ENCODE peak calls at places on chromosomes 7 and 10, in nine cellular contexts. One of them, this sample, is unnamed.

GRCh38 chr7:16268821-16269768 is 152.2 kb downstream of the CRPPA start:
- DNase-seq in stimulated activated CD4-positive, alpha-beta T cell treated with anti-CD3 and anti-CD28 coated beads, Interleukin-15, amount 100 ng/mL, for 24 hours: no peak
- DNase-seq in NB4: no peak
- DNase-seq in EH: peak
- DNase-seq in dermis blood vessel endothelial cell: no peak
- DNase-seq in Calu3: no peak
- DNase-seq in heart left ventricle: no peak
- DNase-seq in RPMI8226: no peak
- DNase-seq in stomach: no peak
- DNase-seq in this sample: no peak

GRCh38 chr7:132575987-132576722 is at the start of gene PLXNA4:
- DNase-seq in stimulated activated CD4-positive, alpha-beta T cell treated with anti-CD3 and anti-CD28 coated beads, Interleukin-15, amount 100 ng/mL, for 24 hours: peak
- DNase-seq in NB4: no peak
- DNase-seq in EH: no peak
- DNase-seq in dermis blood vessel endothelial cell: peak
- DNase-seq in Calu3: no peak
- DNase-seq in heart left ventricle: no peak
- DNase-seq in RPMI8226: peak
- DNase-seq in stomach: no peak
- DNase-seq in this sample: peak

GRCh38 chr10:124916098-124916584 is 25.8 kb upstream of the ZRANB1 start:
- DNase-seq in stimulated activated CD4-positive, alpha-beta T cell treated with anti-CD3 and anti-CD28 coated beads, Interleukin-15, amount 100 ng/mL, for 24 hours: peak
- DNase-seq in NB4: peak
- DNase-seq in EH: peak
- DNase-seq in dermis blood vessel endothelial cell: peak
- DNase-seq in Calu3: no peak
- DNase-seq in heart left ventricle: no peak
- DNase-seq in RPMI8226: no peak
- DNase-seq in stomach: no peak
- DNase-seq in this sample: peak

GRCh38 chr7:124712017-124712416 is 53.6 kb downstream of the GPR37 start:
- DNase-seq in stimulated activated CD4-positive, alpha-beta T cell treated with anti-CD3 and anti-CD28 coated beads, Interleukin-15, amount 100 ng/mL, for 24 hours: no peak
- DNase-seq in NB4: no peak
- DNase-seq in EH: no peak
- DNase-seq in dermis blood vessel endothelial cell: no peak
- DNase-seq in Calu3: no peak
- DNase-seq in heart left ventricle: no peak
- DNase-seq in RPMI8226: no peak
- DNase-seq in stomach: no peak
- DNase-seq in this sample: peak

GRCh38 chr7:143382791-143383641 is 1.9 kb downstream of the ZYX start:
- DNase-seq in stimulated activated CD4-positive, alpha-beta T cell treated with anti-CD3 and anti-CD28 coated beads, Interleukin-15, amount 100 ng/mL, for 24 hours: no peak
- DNase-seq in NB4: no peak
- DNase-seq in EH: no peak
- DNase-seq in dermis blood vessel endothelial cell: peak
- DNase-seq in Calu3: no peak
- DNase-seq in heart left ventricle: no peak
- DNase-seq in RPMI8226: no peak
- DNase-seq in stomach: no peak
- DNase-seq in this sample: no peak

GRCh38 chr7:123727071-123727837 is 21.5 kb downstream of the WASL start:
- DNase-seq in stimulated activated CD4-positive, alpha-beta T cell treated with anti-CD3 and anti-CD28 coated beads, Interleukin-15, amount 100 ng/mL, for 24 hours: no peak
- DNase-seq in NB4: peak
- DNase-seq in EH: peak
- DNase-seq in dermis blood vessel endothelial cell: peak
- DNase-seq in Calu3: no peak
- DNase-seq in heart left ventricle: no peak
- DNase-seq in RPMI8226: no peak
- DNase-seq in stomach: no peak
- DNase-seq in this sample: no peak

GRCh38 chr7:115060095-115060830 is 138.4 kb downstream of the MDFIC start:
- DNase-seq in stimulated activated CD4-positive, alpha-beta T cell treated with anti-CD3 and anti-CD28 coated beads, Interleukin-15, amount 100 ng/mL, for 24 hours: no peak
- DNase-seq in NB4: peak
- DNase-seq in EH: no peak
- DNase-seq in dermis blood vessel endothelial cell: no peak
- DNase-seq in Calu3: no peak
- DNase-seq in heart left ventricle: no peak
- DNase-seq in RPMI8226: no peak
- DNase-seq in stomach: no peak
- DNase-seq in this sample: no peak

GRCh38 chr10:22058195-22058594 is 54.7 kb upstream of the DNAJC1 start:
- DNase-seq in stimulated activated CD4-positive, alpha-beta T cell treated with anti-CD3 and anti-CD28 coated beads, Interleukin-15, amount 100 ng/mL, for 24 hours: no peak
- DNase-seq in NB4: no peak
- DNase-seq in EH: no peak
- DNase-seq in dermis blood vessel endothelial cell: no peak
- DNase-seq in Calu3: no peak
- DNase-seq in heart left ventricle: no peak
- DNase-seq in RPMI8226: no peak
- DNase-seq in stomach: no peak
- DNase-seq in this sample: no peak

GRCh38 chr7:149801002-149801566 is 27.7 kb upstream of the ZNF467 start:
- DNase-seq in stimulated activated CD4-positive, alpha-beta T cell treated with anti-CD3 and anti-CD28 coated beads, Interleukin-15, amount 100 ng/mL, for 24 hours: no peak
- DNase-seq in NB4: no peak
- DNase-seq in EH: no peak
- DNase-seq in dermis blood vessel endothelial cell: no peak
- DNase-seq in Calu3: no peak
- DNase-seq in heart left ventricle: no peak
- DNase-seq in RPMI8226: no peak
- DNase-seq in stomach: no peak
- DNase-seq in this sample: no peak

GRCh38 chr10:53667063-53667462 is 894.5 kb upstream of the MBL2 start:
- DNase-seq in stimulated activated CD4-positive, alpha-beta T cell treated with anti-CD3 and anti-CD28 coated beads, Interleukin-15, amount 100 ng/mL, for 24 hours: no peak
- DNase-seq in NB4: no peak
- DNase-seq in EH: no peak
- DNase-seq in dermis blood vessel endothelial cell: no peak
- DNase-seq in Calu3: no peak
- DNase-seq in heart left ventricle: no peak
- DNase-seq in RPMI8226: no peak
- DNase-seq in stomach: no peak
- DNase-seq in this sample: no peak

GRCh38 chr10:132382231-132382922 is 14.6 kb upstream of the PWWP2B start:
- DNase-seq in stimulated activated CD4-positive, alpha-beta T cell treated with anti-CD3 and anti-CD28 coated beads, Interleukin-15, amount 100 ng/mL, for 24 hours: no peak
- DNase-seq in NB4: peak
- DNase-seq in EH: peak
- DNase-seq in dermis blood vessel endothelial cell: peak
- DNase-seq in Calu3: no peak
- DNase-seq in heart left ventricle: no peak
- DNase-seq in RPMI8226: no peak
- DNase-seq in stomach: no peak
- DNase-seq in this sample: no peak

GRCh38 chr10:92238586-92239098 is 52.2 kb downstream of the CPEB3 start:
- DNase-seq in stimulated activated CD4-positive, alpha-beta T cell treated with anti-CD3 and anti-CD28 coated beads, Interleukin-15, amount 100 ng/mL, for 24 hours: no peak
- DNase-seq in NB4: peak
- DNase-seq in EH: peak
- DNase-seq in dermis blood vessel endothelial cell: no peak
- DNase-seq in Calu3: peak
- DNase-seq in heart left ventricle: no peak
- DNase-seq in RPMI8226: peak
- DNase-seq in stomach: peak
- DNase-seq in this sample: no peak

GRCh38 chr7:53811555-53812079 is 730.6 kb upstream of the VSTM2A start:
- DNase-seq in stimulated activated CD4-positive, alpha-beta T cell treated with anti-CD3 and anti-CD28 coated beads, Interleukin-15, amount 100 ng/mL, for 24 hours: peak
- DNase-seq in NB4: no peak
- DNase-seq in EH: no peak
- DNase-seq in dermis blood vessel endothelial cell: no peak
- DNase-seq in Calu3: no peak
- DNase-seq in heart left ventricle: no peak
- DNase-seq in RPMI8226: peak
- DNase-seq in stomach: no peak
- DNase-seq in this sample: no peak

GRCh38 chr10:37289833-37290464 is 164.6 kb downstream of the ANKRD30A start:
- DNase-seq in stimulated activated CD4-positive, alpha-beta T cell treated with anti-CD3 and anti-CD28 coated beads, Interleukin-15, amount 100 ng/mL, for 24 hours: no peak
- DNase-seq in NB4: peak
- DNase-seq in EH: no peak
- DNase-seq in dermis blood vessel endothelial cell: no peak
- DNase-seq in Calu3: no peak
- DNase-seq in heart left ventricle: no peak
- DNase-seq in RPMI8226: no peak
- DNase-seq in stomach: no peak
- DNase-seq in this sample: no peak

GRCh38 chr10:12408472-12408871 is 59.1 kb downstream of the CAMK1D start:
- DNase-seq in stimulated activated CD4-positive, alpha-beta T cell treated with anti-CD3 and anti-CD28 coated beads, Interleukin-15, amount 100 ng/mL, for 24 hours: no peak
- DNase-seq in NB4: no peak
- DNase-seq in EH: no peak
- DNase-seq in dermis blood vessel endothelial cell: no peak
- DNase-seq in Calu3: no peak
- DNase-seq in heart left ventricle: no peak
- DNase-seq in RPMI8226: no peak
- DNase-seq in stomach: no peak
- DNase-seq in this sample: no peak

GRCh38 chr7:102326156-102326914 is 29.9 kb downstream of the SPDYE6 start:
- DNase-seq in stimulated activated CD4-positive, alpha-beta T cell treated with anti-CD3 and anti-CD28 coated beads, Interleukin-15, amount 100 ng/mL, for 24 hours: no peak
- DNase-seq in NB4: no peak
- DNase-seq in EH: no peak
- DNase-seq in dermis blood vessel endothelial cell: no peak
- DNase-seq in Calu3: no peak
- DNase-seq in heart left ventricle: no peak
- DNase-seq in RPMI8226: peak
- DNase-seq in stomach: no peak
- DNase-seq in this sample: peak

GRCh38 chr7:132090444-132090843 is 485.8 kb downstream of the PLXNA4 start:
- DNase-seq in stimulated activated CD4-positive, alpha-beta T cell treated with anti-CD3 and anti-CD28 coated beads, Interleukin-15, amount 100 ng/mL, for 24 hours: no peak
- DNase-seq in NB4: peak
- DNase-seq in EH: no peak
- DNase-seq in dermis blood vessel endothelial cell: no peak
- DNase-seq in Calu3: no peak
- DNase-seq in heart left ventricle: no peak
- DNase-seq in RPMI8226: no peak
- DNase-seq in stomach: no peak
- DNase-seq in this sample: no peak

GRCh38 chr7:106056513-106057203 is 55.5 kb downstream of the SYPL1 start:
- DNase-seq in stimulated activated CD4-positive, alpha-beta T cell treated with anti-CD3 and anti-CD28 coated beads, Interleukin-15, amount 100 ng/mL, for 24 hours: peak
- DNase-seq in NB4: peak
- DNase-seq in EH: peak
- DNase-seq in dermis blood vessel endothelial cell: peak
- DNase-seq in Calu3: peak
- DNase-seq in heart left ventricle: peak
- DNase-seq in RPMI8226: peak
- DNase-seq in stomach: peak
- DNase-seq in this sample: peak

GRCh38 chr10:1591045-1591444 is 146.3 kb downstream of the ADARB2 start:
- DNase-seq in stimulated activated CD4-positive, alpha-beta T cell treated with anti-CD3 and anti-CD28 coated beads, Interleukin-15, amount 100 ng/mL, for 24 hours: no peak
- DNase-seq in NB4: no peak
- DNase-seq in EH: no peak
- DNase-seq in dermis blood vessel endothelial cell: no peak
- DNase-seq in Calu3: no peak
- DNase-seq in heart left ventricle: peak
- DNase-seq in RPMI8226: no peak
- DNase-seq in stomach: no peak
- DNase-seq in this sample: no peak

GRCh38 chr7:44727346-44728262 is 21.0 kb upstream of the ZMIZ2 start:
- DNase-seq in stimulated activated CD4-positive, alpha-beta T cell treated with anti-CD3 and anti-CD28 coated beads, Interleukin-15, amount 100 ng/mL, for 24 hours: no peak
- DNase-seq in NB4: no peak
- DNase-seq in EH: peak
- DNase-seq in dermis blood vessel endothelial cell: peak
- DNase-seq in Calu3: no peak
- DNase-seq in heart left ventricle: no peak
- DNase-seq in RPMI8226: no peak
- DNase-seq in stomach: no peak
- DNase-seq in this sample: no peak

GRCh38 chr10:29627201-29628105 is 7.3 kb downstream of the SVIL start:
- DNase-seq in stimulated activated CD4-positive, alpha-beta T cell treated with anti-CD3 and anti-CD28 coated beads, Interleukin-15, amount 100 ng/mL, for 24 hours: no peak
- DNase-seq in NB4: no peak
- DNase-seq in EH: peak
- DNase-seq in dermis blood vessel endothelial cell: peak
- DNase-seq in Calu3: no peak
- DNase-seq in heart left ventricle: no peak
- DNase-seq in RPMI8226: no peak
- DNase-seq in stomach: no peak
- DNase-seq in this sample: peak

GRCh38 chr10:100744980-100745881 is at the start of gene PAX2:
- DNase-seq in stimulated activated CD4-positive, alpha-beta T cell treated with anti-CD3 and anti-CD28 coated beads, Interleukin-15, amount 100 ng/mL, for 24 hours: no peak
- DNase-seq in NB4: peak
- DNase-seq in EH: no peak
- DNase-seq in dermis blood vessel endothelial cell: no peak
- DNase-seq in Calu3: no peak
- DNase-seq in heart left ventricle: no peak
- DNase-seq in RPMI8226: no peak
- DNase-seq in stomach: no peak
- DNase-seq in this sample: peak

GRCh38 chr10:101817542-101818118 is 614 bp downstream of the OGA start:
- DNase-seq in stimulated activated CD4-positive, alpha-beta T cell treated with anti-CD3 and anti-CD28 coated beads, Interleukin-15, amount 100 ng/mL, for 24 hours: peak
- DNase-seq in NB4: peak
- DNase-seq in EH: peak
- DNase-seq in dermis blood vessel endothelial cell: peak
- DNase-seq in Calu3: peak
- DNase-seq in heart left ventricle: peak
- DNase-seq in RPMI8226: peak
- DNase-seq in stomach: peak
- DNase-seq in this sample: peak

GRCh38 chr7:50920031-50920635 is 137.4 kb upstream of the GRB10 start:
- DNase-seq in stimulated activated CD4-positive, alpha-beta T cell treated with anti-CD3 and anti-CD28 coated beads, Interleukin-15, amount 100 ng/mL, for 24 hours: no peak
- DNase-seq in NB4: no peak
- DNase-seq in EH: no peak
- DNase-seq in dermis blood vessel endothelial cell: no peak
- DNase-seq in Calu3: no peak
- DNase-seq in heart left ventricle: no peak
- DNase-seq in RPMI8226: no peak
- DNase-seq in stomach: no peak
- DNase-seq in this sample: no peak

GRCh38 chr7:90917536-90917935 is 321.4 kb downstream of the CDK14 start:
- DNase-seq in stimulated activated CD4-positive, alpha-beta T cell treated with anti-CD3 and anti-CD28 coated beads, Interleukin-15, amount 100 ng/mL, for 24 hours: no peak
- DNase-seq in NB4: peak
- DNase-seq in EH: no peak
- DNase-seq in dermis blood vessel endothelial cell: no peak
- DNase-seq in Calu3: no peak
- DNase-seq in heart left ventricle: no peak
- DNase-seq in RPMI8226: no peak
- DNase-seq in stomach: no peak
- DNase-seq in this sample: no peak

GRCh38 chr10:33005322-33006282 is 47.6 kb upstream of the ITGB1 start:
- DNase-seq in stimulated activated CD4-positive, alpha-beta T cell treated with anti-CD3 and anti-CD28 coated beads, Interleukin-15, amount 100 ng/mL, for 24 hours: peak
- DNase-seq in NB4: peak
- DNase-seq in EH: peak
- DNase-seq in dermis blood vessel endothelial cell: peak
- DNase-seq in Calu3: peak
- DNase-seq in heart left ventricle: peak
- DNase-seq in RPMI8226: peak
- DNase-seq in stomach: peak
- DNase-seq in this sample: peak

GRCh38 chr7:72925546-72926120 is 738 bp downstream of the POM121 start:
- DNase-seq in stimulated activated CD4-positive, alpha-beta T cell treated with anti-CD3 and anti-CD28 coated beads, Interleukin-15, amount 100 ng/mL, for 24 hours: no peak
- DNase-seq in NB4: peak
- DNase-seq in EH: no peak
- DNase-seq in dermis blood vessel endothelial cell: peak
- DNase-seq in Calu3: no peak
- DNase-seq in heart left ventricle: no peak
- DNase-seq in RPMI8226: no peak
- DNase-seq in stomach: no peak
- DNase-seq in this sample: peak

GRCh38 chr10:129899564-129899862 is 64.6 kb downstream of the EBF3 start:
- DNase-seq in stimulated activated CD4-positive, alpha-beta T cell treated with anti-CD3 and anti-CD28 coated beads, Interleukin-15, amount 100 ng/mL, for 24 hours: no peak
- DNase-seq in NB4: no peak
- DNase-seq in EH: no peak
- DNase-seq in dermis blood vessel endothelial cell: no peak
- DNase-seq in Calu3: no peak
- DNase-seq in heart left ventricle: no peak
- DNase-seq in RPMI8226: no peak
- DNase-seq in stomach: no peak
- DNase-seq in this sample: no peak

GRCh38 chr10:111835562-111835961 is 348.0 kb downstream of the GPAM start:
- DNase-seq in stimulated activated CD4-positive, alpha-beta T cell treated with anti-CD3 and anti-CD28 coated beads, Interleukin-15, amount 100 ng/mL, for 24 hours: no peak
- DNase-seq in NB4: no peak
- DNase-seq in EH: peak
- DNase-seq in dermis blood vessel endothelial cell: no peak
- DNase-seq in Calu3: no peak
- DNase-seq in heart left ventricle: no peak
- DNase-seq in RPMI8226: no peak
- DNase-seq in stomach: no peak
- DNase-seq in this sample: peak

GRCh38 chr7:37342665-37343471 is 105.8 kb downstream of the ELMO1 start:
- DNase-seq in stimulated activated CD4-positive, alpha-beta T cell treated with anti-CD3 and anti-CD28 coated beads, Interleukin-15, amount 100 ng/mL, for 24 hours: peak
- DNase-seq in NB4: peak
- DNase-seq in EH: no peak
- DNase-seq in dermis blood vessel endothelial cell: peak
- DNase-seq in Calu3: no peak
- DNase-seq in heart left ventricle: no peak
- DNase-seq in RPMI8226: peak
- DNase-seq in stomach: peak
- DNase-seq in this sample: no peak

GRCh38 chr7:91034459-91035368 is 229.5 kb upstream of the FZD1 start:
- DNase-seq in stimulated activated CD4-positive, alpha-beta T cell treated with anti-CD3 and anti-CD28 coated beads, Interleukin-15, amount 100 ng/mL, for 24 hours: peak
- DNase-seq in NB4: peak
- DNase-seq in EH: peak
- DNase-seq in dermis blood vessel endothelial cell: peak
- DNase-seq in Calu3: peak
- DNase-seq in heart left ventricle: peak
- DNase-seq in RPMI8226: peak
- DNase-seq in stomach: peak
- DNase-seq in this sample: peak